ENCODE peak calls at places on chromosomes 7 and 10, in six cellular contexts. V, D, A, L, Z and S are unnamed samples.

GRCh38 chr10:103751696-103752287 is 103.6 kb downstream of the SH3PXD2A start:
- DNase-seq in L (no peak), Z (peak; percentile 36), D (no peak), V (no peak), A (no peak), S (no peak)

GRCh38 chr10:44385726-44386438 is 985 bp upstream of the CXCL12 start:
- DNase-seq in A (no peak), D (peak; percentile 27), L (no peak), V (no peak), Z (no peak), S (no peak)

GRCh38 chr10:62577666-62578291 is 203.6 kb downstream of the ZNF365 start:
- DNase-seq in V (peak; percentile 63), Z (no peak), L (peak; percentile 25), A (no peak), D (no peak), S (no peak)

GRCh38 chr7:138388673-138389491 is 71.2 kb upstream of the TRIM24 start:
- DNase-seq in L (no peak), A (no peak), V (peak; percentile 6), D (no peak), Z (no peak), S (no peak)

GRCh38 chr7:30751696-30752273 is at the start of gene INMT:
- DNase-seq in D (no peak), V (no peak), Z (no peak), A (no peak), L (no peak), S (no peak)

GRCh38 chr7:70703785-70704184 is 428.2 kb upstream of the GALNT17 start:
- DNase-seq in V (no peak), Z (no peak), A (no peak), L (no peak), D (no peak), S (no peak)

GRCh38 chr7:112204072-112204775 is 2.0 kb downstream of the DOCK4 start:
- DNase-seq in Z (no peak), D (peak; percentile 32), L (no peak), A (no peak), V (no peak), S (no peak)

GRCh38 chr10:13503745-13504463 is 24.9 kb downstream of the BEND7 start:
- DNase-seq in V (peak; percentile 86), Z (no peak), L (no peak), A (no peak), D (no peak), S (no peak)

GRCh38 chr7:40156988-40157387 is 22.2 kb downstream of the SUGCT start:
- DNase-seq in A (no peak), D (no peak), Z (no peak), L (no peak), V (no peak), S (no peak)